ENCODE peak calls at places on chromosomes 11 and 22, in four cellular contexts. O is K562, C is HepG2, K is GM12878. I is an unnamed sample.

GRCh38 chr11:88651556-88651955 is 314.0 kb upstream of the CTSC start:
- DNase-seq in O (no peak), C (no peak), K (no peak), I (no peak)

GRCh38 chr11:35259529-35259928 is 120.6 kb downstream of the CD44 start:
- DNase-seq in O (no peak), C (no peak), K (no peak), I (no peak)

GRCh38 chr11:130131957-130132850 is 27.4 kb upstream of the ST14 start:
- DNase-seq in O (peak), C (peak), K (peak), I (peak)

GRCh38 chr11:7668911-7669310 is 4.4 kb downstream of the CYB5R2 start:
- DNase-seq in O (no peak), C (no peak), K (no peak), I (no peak)

GRCh38 chr11:7924526-7924925 is 6.5 kb downstream of the OR10A6 start:
- DNase-seq in O (no peak), C (peak), K (no peak), I (no peak)

GRCh38 chr11:65821107-65821506 is 12.7 kb upstream of the SNX32 start:
- DNase-seq in O (peak), C (peak), K (no peak), I (no peak)

GRCh38 chr11:10878408-10879214 is 20.8 kb upstream of the ZBED5 start:
- DNase-seq in O (peak), C (peak), K (peak), I (no peak)

GRCh38 chr11:94513091-94513490 is 830 bp downstream of the C11orf97 start:
- DNase-seq in O (no peak), C (peak), K (no peak), I (no peak)

GRCh38 chr11:126115253-126115540 is 52.5 kb upstream of the CDON start:
- DNase-seq in O (no peak), C (no peak), K (no peak), I (no peak)

GRCh38 chr11:10418259-10418949 is 36.7 kb upstream of the AMPD3 start:
- DNase-seq in O (no peak), C (no peak), K (no peak), I (no peak)

GRCh38 chr22:35839811-35840739 is 122.4 kb downstream of the APOL5 start:
- DNase-seq in O (peak), C (no peak), K (no peak), I (peak)

GRCh38 chr11:1288426-1289151 is 20.8 kb downstream of the TOLLIP start:
- DNase-seq in O (no peak), C (no peak), K (no peak), I (no peak)

GRCh38 chr11:33479216-33479615 is 221.4 kb downstream of the C11orf91 start:
- DNase-seq in O (no peak), C (no peak), K (no peak), I (no peak)

GRCh38 chr22:20436309-20437252 is 1.0 kb downstream of the SCARF2 start:
- DNase-seq in O (peak), C (no peak), K (no peak), I (peak)

GRCh38 chr11:13207665-13208594 is 69.7 kb upstream of the BMAL1 start:
- DNase-seq in O (peak), C (peak), K (no peak), I (no peak)

GRCh38 chr11:117600261-117600783 is 196.7 kb downstream of the DSCAML1 start:
- DNase-seq in O (no peak), C (no peak), K (no peak), I (no peak)

GRCh38 chr22:24355574-24355973 is 71.8 kb upstream of the ADORA2A start:
- DNase-seq in O (no peak), C (no peak), K (no peak), I (no peak)

GRCh38 chr11:74778581-74778980 is 29.9 kb downstream of the RNF169 start:
- DNase-seq in O (peak), C (no peak), K (no peak), I (no peak)

GRCh38 chr11:119641991-119642745 is 86.8 kb downstream of the NECTIN1 start:
- DNase-seq in O (peak), C (peak), K (no peak), I (no peak)

GRCh38 chr22:27794244-27794643 is 7.3 kb downstream of the MN1 start:
- DNase-seq in O (no peak), C (no peak), K (no peak), I (no peak)

DNA sequence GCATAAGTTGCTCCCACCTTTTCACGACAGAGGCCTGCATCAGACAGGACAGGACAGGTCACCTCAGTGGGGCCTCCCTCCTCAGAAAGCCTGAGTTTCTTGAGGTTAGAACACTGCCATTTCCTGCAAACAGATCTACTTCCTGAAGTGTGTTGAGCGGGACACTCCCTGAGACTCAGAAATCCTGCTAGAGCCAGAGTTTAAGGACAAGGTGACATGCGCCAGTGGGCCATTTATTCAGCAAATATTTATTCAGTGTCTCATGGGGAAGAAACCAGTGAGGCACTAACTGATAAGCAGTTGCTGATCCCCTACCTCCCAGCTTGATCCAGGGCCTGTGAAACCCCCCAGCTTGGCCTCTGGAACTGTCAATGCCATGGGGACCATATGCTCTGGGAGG is 454.6 kb downstream of the SOX6 start:
- DNase-seq in O (no peak), C (peak), K (no peak), I (no peak)
- TF ChIP-seq CBFB in O (no peak), C (no peak), K (no peak), I (no peak)

DNA sequence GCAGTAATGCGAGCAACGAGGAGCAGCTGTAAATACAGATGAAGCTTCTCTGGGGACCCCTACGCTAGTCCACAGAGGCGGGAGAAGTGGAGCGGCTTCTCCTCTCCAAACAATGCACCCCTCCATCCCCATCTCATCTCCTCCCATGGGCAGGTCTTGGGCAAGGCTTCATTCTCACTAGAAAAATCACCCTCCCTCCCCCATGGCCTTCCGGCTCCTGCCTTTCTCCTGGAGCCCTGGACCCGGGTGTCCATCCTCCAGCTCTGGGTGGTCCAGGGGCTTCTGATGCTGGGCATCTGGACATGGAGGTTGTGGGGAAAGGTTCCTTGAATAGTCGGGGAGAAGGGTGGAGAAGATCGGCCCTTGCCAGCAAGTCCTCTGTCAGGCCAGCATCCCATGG is 16.3 kb upstream of the RAC2 start:
- DNase-seq in O (no peak), C (no peak), K (no peak), I (no peak)
- TF ChIP-seq CBFB in O (no peak), C (no peak), K (no peak), I (no peak)

DNA sequence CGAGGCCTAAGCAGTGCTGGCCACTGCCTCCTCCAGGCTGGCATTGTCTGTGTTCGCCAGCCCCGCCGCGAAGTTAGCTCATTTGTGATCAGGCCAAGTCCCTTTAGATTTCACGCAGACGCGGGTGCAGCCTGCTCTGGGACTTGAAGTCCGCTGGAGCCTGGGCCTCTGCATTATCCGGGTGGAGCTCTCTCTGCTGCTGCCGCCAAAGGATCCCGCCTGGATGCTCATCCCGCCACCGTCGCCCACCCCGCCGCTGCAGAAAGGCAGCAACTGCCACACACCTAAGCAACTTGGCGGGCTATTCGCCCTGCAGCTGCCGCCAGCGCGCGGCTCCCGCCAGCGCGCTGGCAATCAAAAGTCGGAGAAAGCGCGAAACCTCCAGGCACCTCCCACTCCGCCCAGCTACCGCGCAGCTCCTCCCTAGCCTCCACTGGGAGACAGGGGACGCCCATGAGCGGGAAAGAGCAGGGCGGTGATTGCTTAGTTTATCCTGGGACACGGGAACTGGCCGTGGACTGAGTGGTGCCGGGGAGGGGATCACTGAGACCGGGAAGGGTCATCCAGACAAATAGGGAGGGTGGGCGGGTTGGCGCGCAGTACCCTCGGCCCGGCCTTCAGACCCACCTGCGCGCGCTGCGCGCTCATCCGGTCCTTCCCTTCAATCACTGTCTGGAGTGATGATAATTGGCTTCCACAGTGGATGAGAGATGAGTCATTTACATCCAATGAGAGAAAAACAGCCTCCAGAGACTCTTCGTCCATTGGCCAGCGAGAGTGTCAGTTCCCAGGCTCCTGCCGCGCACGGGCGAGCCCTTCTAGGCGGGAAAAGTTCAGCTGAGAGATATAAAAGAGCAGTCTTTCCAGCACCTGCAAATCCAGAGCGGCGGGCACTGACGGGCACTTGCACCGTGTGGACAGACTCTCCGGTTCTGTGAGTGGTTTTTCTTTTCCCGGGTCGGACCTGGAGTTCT is at the start of gene FAM111B:
- DNase-seq in O (peak), C (peak), K (peak), I (peak)
- TF ChIP-seq CBFB in O (no peak), C (no peak), K (peak), I (no peak)

DNA sequence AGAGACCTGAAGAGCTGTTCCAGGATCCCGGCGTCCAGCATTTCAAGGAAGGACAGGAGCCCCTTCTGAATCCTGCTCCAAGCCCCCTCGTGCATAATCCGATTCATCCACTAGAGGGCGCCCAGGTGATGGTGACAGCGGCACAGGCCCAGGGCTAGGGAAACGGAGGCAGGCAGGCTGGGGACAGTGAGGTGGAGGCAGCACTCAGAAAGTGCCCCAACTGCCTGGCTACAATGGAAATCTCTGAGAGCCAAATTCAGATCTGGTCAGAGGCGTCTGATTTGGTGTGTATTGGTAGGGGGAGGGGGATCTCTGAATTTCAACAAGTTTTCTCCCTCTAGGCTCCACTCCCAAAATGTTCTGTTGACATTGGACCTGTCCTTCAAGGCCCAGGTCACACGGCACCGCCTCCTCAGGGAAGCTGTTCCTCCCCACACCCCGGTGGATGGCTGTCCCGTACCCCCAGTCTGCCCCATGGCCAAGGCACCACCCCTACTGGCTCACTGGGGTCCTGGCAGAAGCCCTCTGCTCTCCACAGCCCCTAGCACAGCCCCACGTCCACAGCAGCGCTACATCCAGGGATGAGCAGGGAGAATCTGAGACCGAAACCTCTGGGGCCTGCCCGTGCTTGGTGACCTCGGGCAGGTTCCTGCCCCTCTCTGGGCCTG is 142.9 kb downstream of the CRYBB2 start:
- DNase-seq in O (peak), C (peak), K (no peak), I (peak)
- TF ChIP-seq CBFB in O (no peak), C (no peak), K (no peak), I (no peak)

DNA sequence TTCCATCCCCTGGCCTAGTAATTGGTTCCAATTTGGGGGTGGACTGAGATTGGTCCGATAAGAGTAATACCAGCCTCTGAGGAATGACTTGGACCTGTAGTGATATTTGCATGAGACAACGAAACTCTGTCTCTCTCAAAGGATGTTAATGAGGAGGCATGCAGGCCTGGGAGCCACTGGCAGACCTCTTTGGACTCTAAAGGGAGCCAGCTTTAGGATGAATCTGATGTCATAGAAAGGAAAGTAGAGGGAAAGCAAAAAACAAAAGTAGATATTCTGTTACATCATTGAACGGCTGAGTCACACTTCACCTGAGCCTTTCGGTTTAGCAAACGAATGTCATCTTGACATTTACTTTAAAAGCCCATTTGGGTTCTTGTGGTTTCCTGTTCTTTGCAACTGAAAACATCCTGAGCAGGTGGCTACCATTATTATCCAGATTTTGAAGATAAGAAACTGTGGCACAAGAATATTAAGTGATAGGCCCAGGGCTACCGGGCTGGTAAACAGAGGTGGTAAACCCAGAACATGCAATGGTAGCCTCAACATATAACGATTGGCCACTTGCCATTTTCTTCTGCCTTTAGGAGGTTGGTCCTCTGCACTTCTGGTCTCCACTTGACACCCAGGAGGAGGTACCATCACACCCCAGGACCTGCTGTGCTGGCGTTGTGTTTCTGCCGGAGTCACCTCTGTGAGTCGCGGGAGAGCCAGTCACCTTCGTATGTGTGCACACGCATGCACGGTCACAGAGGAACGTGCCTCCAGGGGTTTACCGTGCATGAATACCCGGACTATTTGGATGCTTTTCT is 42.7 kb downstream of the RTL6 start:
- DNase-seq in O (no peak), C (no peak), K (no peak), I (no peak)
- TF ChIP-seq CBFB in O (no peak), C (no peak), K (peak), I (no peak)

GRCh38 chr11:43894546-43894945 is 13.9 kb downstream of the ALKBH3 start:
- DNase-seq in O (no peak), C (no peak), K (no peak), I (no peak)

GRCh38 chr11:43899094-43899493 is 18.5 kb downstream of the ALKBH3 start:
- DNase-seq in O (no peak), C (no peak), K (no peak), I (no peak)

GRCh38 chr11:43895601-43896000 is 15.0 kb downstream of the ALKBH3 start:
- DNase-seq in O (no peak), C (no peak), K (no peak), I (no peak)

GRCh38 chr11:43903086-43903485 is 22.5 kb downstream of the ALKBH3 start:
- DNase-seq in O (no peak), C (no peak), K (no peak), I (no peak)

GRCh38 chr11:43898574-43898973 is 17.9 kb downstream of the ALKBH3 start:
- DNase-seq in O (no peak), C (no peak), K (no peak), I (no peak)
- TF ChIP-seq CBFB in O (no peak), C (no peak), K (no peak), I (no peak)

GRCh38 chr22:48489551-48490512 is 1337.8 kb downstream of the BRD1 start:
- DNase-seq in O (no peak), C (no peak), K (no peak), I (no peak)

GRCh38 chr22:48490513-48491411 is 1336.9 kb downstream of the BRD1 start:
- DNase-seq in O (no peak), C (no peak), K (no peak), I (no peak)

GRCh38 chr22:48492371-48493320 is 1335.0 kb downstream of the BRD1 start:
- DNase-seq in O (peak), C (peak), K (peak), I (peak)

GRCh38 chr22:48493733-48494132 is 1333.9 kb downstream of the BRD1 start:
- DNase-seq in O (no peak), C (no peak), K (no peak), I (no peak)

DNA sequence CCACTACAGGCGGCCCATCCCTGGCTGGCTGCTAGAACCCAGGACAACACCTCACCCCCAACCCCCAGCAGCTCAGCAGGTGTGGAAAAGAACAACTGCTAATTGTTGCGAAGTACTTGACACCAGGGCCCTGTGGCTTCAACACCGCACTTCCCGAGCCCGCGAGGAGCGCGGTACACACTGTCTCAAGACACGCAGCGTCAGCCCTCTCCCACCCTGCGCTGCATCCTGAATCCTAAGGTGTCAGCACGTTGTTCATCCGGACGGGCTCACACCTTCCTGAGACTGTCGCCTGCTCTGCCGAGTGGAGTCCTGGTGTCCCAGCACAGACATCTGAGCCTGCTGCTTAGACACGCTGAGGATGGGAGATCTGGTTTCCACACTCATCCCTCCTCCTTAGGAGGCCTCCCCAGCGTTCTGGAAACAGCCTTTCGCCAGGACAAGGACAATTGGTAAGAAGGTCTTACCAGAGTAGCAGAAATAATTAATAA is 1336.2 kb downstream of the BRD1 start:
- DNase-seq in O (no peak), C (no peak), K (no peak), I (no peak)
- TF ChIP-seq CBFB in O (no peak), C (no peak), K (no peak), I (no peak)

I was measured in WTC11.